ENCODE peak calls at places on chromosomes 3 and 15, in five cellular contexts. A is activated naive CD4-positive, alpha-beta T cell treated with anti-CD3 and anti-CD28 coated beads, Interleukin-2, amount 50 U/mL, for 16 hours; C is coronary artery; H is AG08396; L is NCI-H2029. T is an unnamed sample.

GRCh38 chr15:100880139-100880896 is 687 bp downstream of the ALDH1A3 start:
- DNase-seq in L (no peak), H (no peak), C (no peak), A (no peak), T (no peak)

GRCh38 chr3:72756900-72757299 is 91.3 kb downstream of the SHQ1 start:
- DNase-seq in C (no peak), A (no peak), L (no peak), H (no peak), T (no peak)

GRCh38 chr3:77648214-77648613 is 608.3 kb downstream of the ROBO2 start:
- DNase-seq in A (no peak), L (no peak), H (no peak), C (no peak), T (no peak)

GRCh38 chr3:184568918-184569829 is 7.6 kb downstream of the EPHB3 start:
- DNase-seq in C (peak), L (no peak), H (peak), A (no peak), T (peak)

GRCh38 chr15:82040862-82041261 is 5.0 kb downstream of the MEX3B start:
- DNase-seq in L (peak), C (no peak), A (no peak), H (no peak), T (no peak)

GRCh38 chr3:58021072-58021959 is 13.1 kb downstream of the FLNB start:
- DNase-seq in H (no peak), L (peak), C (no peak), A (no peak), T (peak)

GRCh38 chr3:169060037-169060436 is 603.5 kb downstream of the MECOM start:
- DNase-seq in L (no peak), H (no peak), C (no peak), A (no peak), T (no peak)

GRCh38 chr3:36923981-36924747 is 20.7 kb downstream of the TRANK1 start:
- DNase-seq in H (no peak), C (no peak), L (no peak), A (no peak), T (no peak)

GRCh38 chr3:169658311-169658931 is 5.1 kb downstream of the MECOM start:
- DNase-seq in H (no peak), C (no peak), A (no peak), L (no peak), T (peak)